ENCODE peak calls at places on chromosomes 4 and X, in five cellular contexts. U is upper lobe of right lung, K is tibial artery, C is right lobe of liver, J is HepG2. G is an unnamed sample.

GRCh38 chr4:82721819-82722423 is 76.7 kb downstream of the SCD5 start:
- DNase-seq in U (no peak), K (no peak), C (no peak), J (peak; percentile 30), G (peak; percentile 67)

GRCh38 chr4:139876328-139876941 is 210.8 kb downstream of the MGST2 start:
- DNase-seq in C (no peak), U (no peak), K (no peak), J (no peak), G (no peak)

GRCh38 chr4:5051210-5051691 is at the start of gene STK32B:
- DNase-seq in U (peak; percentile 81), J (no peak), C (no peak), K (peak; percentile 62), G (peak; percentile 51)

GRCh38 chrX:37998586-37999267 is 7.6 kb upstream of the SYTL5 start:
- DNase-seq in U (no peak), K (no peak), J (no peak), C (no peak), G (no peak)

GRCh38 chr4:83855044-83855443 is 319.1 kb downstream of the GPAT3 start:
- DNase-seq in U (no peak), K (no peak), C (no peak), J (peak; percentile 70), G (no peak)

GRCh38 chrX:19372170-19373033 is 28.7 kb downstream of the PDHA1 start:
- DNase-seq in J (peak; percentile 32), K (peak; percentile 45), U (peak; percentile 75), C (peak; percentile 62), G (peak; percentile 64)

GRCh38 chr4:1540601-1541375 is 134.5 kb upstream of the NKX1-1 start:
- DNase-seq in U (no peak), C (peak; percentile 54), J (no peak), K (no peak), G (no peak)

GRCh38 chr4:141432000-141432712 is 204.2 kb upstream of the IL15 start:
- DNase-seq in J (no peak), K (no peak), U (no peak), C (no peak), G (no peak)

GRCh38 chr4:110637408-110638131 is 14.7 kb upstream of the PITX2 start:
- DNase-seq in U (no peak), C (no peak), J (no peak), K (no peak), G (no peak)

GRCh38 chr4:41866799-41867677 is 68.2 kb upstream of the TMEM33 start:
- DNase-seq in U (no peak), K (no peak), C (no peak), J (no peak), G (peak; percentile 43)

GRCh38 chr4:87469390-87469789 is 47.0 kb downstream of the NUDT9 start:
- DNase-seq in K (no peak), U (no peak), J (no peak), C (no peak), G (no peak)

GRCh38 chr4:110682311-110682710 is 59.4 kb upstream of the PITX2 start:
- DNase-seq in C (no peak), J (no peak), K (no peak), U (no peak), G (no peak)

GRCh38 chr4:6331018-6331417 is 61.4 kb downstream of the WFS1 start:
- DNase-seq in U (no peak), K (no peak), J (peak; percentile 66), C (no peak), G (peak; percentile 43)

GRCh38 chr4:139605516-139605915 is 49.5 kb upstream of the SETD7 start:
- DNase-seq in K (no peak), J (no peak), U (no peak), C (no peak), G (no peak)

GRCh38 chr4:165199722-165200121 is 7.6 kb upstream of the KLHL2 start:
- DNase-seq in J (no peak), C (no peak), K (no peak), U (no peak), G (no peak)

GRCh38 chr4:111464251-111465045 is 680.8 kb upstream of the FAM241A start:
- DNase-seq in C (no peak), K (no peak), J (no peak), U (no peak), G (no peak)

GRCh38 chrX:110442631-110443030 is 84.0 kb downstream of the RTL9 start:
- DNase-seq in U (no peak), J (peak; percentile 54), K (no peak), C (no peak), G (peak; percentile 45)

GRCh38 chrX:12997898-12998687 is 23.2 kb downstream of the TMSB4X start:
- DNase-seq in U (no peak), K (no peak), C (no peak), J (no peak), G (no peak)

GRCh38 chrX:46686003-46686645 is 72.8 kb downstream of the SLC9A7 start:
- DNase-seq in C (no peak), J (peak; percentile 11), K (peak; percentile 21), U (no peak), G (peak; percentile 11)

GRCh38 chr4:25090516-25090915 is 59.8 kb upstream of the LGI2 start:
- DNase-seq in K (no peak), J (no peak), U (no peak), C (no peak), G (no peak)

GRCh38 chrX:110394653-110395052 is 36.0 kb downstream of the RTL9 start:
- DNase-seq in U (no peak), C (no peak), J (no peak), K (no peak), G (peak; percentile 13)

DNA sequence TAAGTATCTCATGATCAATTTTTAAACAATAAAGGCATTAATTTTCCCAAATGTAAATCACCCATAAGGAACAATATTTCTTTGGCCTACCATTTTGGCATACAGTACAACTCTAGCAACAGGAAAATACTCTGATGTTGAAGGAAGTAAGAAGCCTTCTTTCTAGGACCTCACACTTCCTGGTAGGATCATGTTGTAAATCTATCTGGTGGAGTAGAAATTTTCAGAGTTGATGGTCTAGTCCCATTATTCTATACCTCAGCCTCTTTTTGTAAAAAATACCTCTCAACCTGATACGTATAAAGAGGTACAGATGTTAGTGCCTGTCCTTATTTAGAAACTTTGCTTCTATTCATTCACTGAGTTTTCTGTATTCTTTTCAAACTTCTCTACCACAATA is 40.2 kb upstream of the GRID2 start:
- DNase-seq in C (no peak), U (no peak), K (no peak), J (no peak), G (no peak)
- TF ChIP-seq CTCF in C (no peak), U (no peak), K (no peak), J (no peak), G (no peak)

DNA sequence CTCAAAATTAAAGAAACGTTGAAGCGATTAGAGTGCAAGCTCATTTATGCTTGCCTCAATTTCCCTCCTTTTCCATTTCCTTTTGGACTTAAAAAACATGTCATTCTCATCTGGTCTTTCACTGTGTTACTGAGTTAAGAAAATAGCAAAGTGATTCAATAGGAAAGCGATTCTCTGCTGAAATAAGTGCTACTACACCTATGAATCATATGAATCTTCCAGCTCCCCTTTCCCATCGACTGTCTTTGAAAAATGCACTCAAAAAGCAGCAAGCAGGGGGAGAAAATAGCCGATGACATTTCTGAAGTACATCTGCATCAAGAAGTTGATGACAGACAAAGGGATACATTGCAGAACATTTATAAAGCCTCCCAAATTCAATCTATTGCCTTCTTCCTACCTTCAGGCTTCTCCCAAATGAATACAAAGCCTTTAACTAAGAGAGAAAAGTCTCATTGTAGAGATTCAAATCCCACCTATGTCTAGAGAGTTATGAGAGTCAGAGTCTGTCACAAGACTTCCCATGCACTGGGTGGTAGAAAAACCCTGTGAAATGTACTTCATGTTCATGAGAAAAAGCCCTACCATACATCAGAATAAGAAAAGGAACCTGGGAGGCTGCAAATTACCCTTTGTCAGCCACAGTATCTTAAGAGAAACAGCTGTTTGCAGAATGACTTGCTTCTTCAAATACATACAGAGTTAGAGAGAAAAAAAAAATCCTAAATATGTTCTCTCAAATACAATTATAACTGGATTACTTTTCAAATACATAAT is 78.9 kb downstream of the MBNL3 start:
- DNase-seq in C (no peak), K (no peak), J (no peak), U (no peak), G (no peak)
- H3K9me3 ChIP-seq in C (no peaks in the 10 kb centered on the region), K (no peaks in the 10 kb centered on the region), J (no peaks in the 10 kb centered on the region), U (no peaks in the 10 kb centered on the region), G (no peaks in the 10 kb centered on the region)

DNA sequence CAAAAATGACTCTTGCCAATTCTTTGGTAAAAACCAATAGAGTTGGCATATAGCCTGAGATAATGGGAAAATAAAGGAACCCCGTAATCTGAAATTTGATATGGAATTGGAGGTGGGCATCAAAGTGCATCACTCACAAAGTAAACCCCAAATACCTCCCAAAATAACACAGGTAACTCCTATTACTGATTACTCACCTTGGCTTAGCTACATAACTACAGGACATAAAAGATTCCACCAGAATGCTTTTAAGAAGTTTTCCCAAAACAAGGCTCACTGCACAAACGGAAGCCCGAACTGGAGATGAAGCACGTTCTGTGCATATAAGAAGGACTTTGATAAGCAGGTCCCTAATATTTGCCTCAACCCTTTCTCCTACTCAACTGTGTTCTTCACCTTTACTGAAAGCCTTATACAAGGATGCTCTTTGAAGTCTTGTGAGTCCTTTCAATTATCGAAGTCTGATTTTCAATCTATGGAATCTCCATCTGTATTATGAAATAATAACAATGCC is 14.6 kb upstream of the ANXA10 start:
- DNase-seq in C (no peak), K (no peak), U (no peak), J (no peak), G (no peak)
- H3K27me3 ChIP-seq in C (no peaks in the 10 kb centered on the region), K (no peaks in the 10 kb centered on the region), U (no peaks in the 10 kb centered on the region), J (no peaks in the 10 kb centered on the region), G (peaks cover 6% of the 10 kb centered on the region)

DNA sequence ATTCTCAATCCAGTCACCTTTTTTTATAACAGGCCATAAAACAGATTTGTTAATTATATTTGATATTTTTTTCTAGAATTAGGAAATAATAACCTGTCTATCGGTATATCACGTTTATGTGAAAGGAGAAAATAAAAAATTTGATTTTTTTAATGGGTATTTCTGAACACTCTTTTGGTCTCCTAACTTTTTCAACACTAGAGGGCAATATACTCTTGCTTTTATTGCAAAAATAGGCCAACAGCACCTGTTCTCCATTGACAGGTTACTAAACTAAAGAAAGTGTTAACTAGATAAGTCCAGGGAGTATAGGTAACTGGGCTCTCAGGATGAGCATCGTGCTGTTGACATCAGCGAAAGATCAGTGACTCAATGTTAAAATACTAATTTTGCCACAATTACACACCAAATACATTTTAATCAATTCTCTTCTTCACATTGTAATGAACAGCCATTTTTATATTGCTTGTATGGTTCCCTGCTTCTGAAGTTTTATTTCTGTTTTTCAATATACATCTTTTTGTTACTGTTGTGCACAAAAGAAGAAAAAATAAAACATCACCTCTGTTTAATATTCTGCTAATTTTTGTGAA is 22.8 kb downstream of the NDST4 start:
- DNase-seq in K (no peak), J (peak; percentile 24), C (no peak), U (no peak), G (no peak)
- TF ChIP-seq CTCF in K (peak; percentile 20), J (peak; percentile 53), C (peak; percentile 50), U (peak; percentile 51), G (peak; percentile 61)

GRCh38 chr4:138935-139334 is 14.6 kb downstream of the ZNF718 start:
- DNase-seq in U (no peak), C (no peak), J (no peak), K (no peak), G (no peak)
- H3K9me3 ChIP-seq in U (peaks cover 56% of the 10 kb centered on the region), C (peaks cover 8% of the 10 kb centered on the region), J (peaks cover 94% of the 10 kb centered on the region), K (peaks cover 85% of the 10 kb centered on the region), G (peaks cover 6% of the 10 kb centered on the region)